ENCODE peak calls at places on chromosomes 1 and 21, in seven cellular contexts. J is K562, H is Peyer's patch, T is prostate gland, Y is ovary, G is tibial nerve, D is heart left ventricle. R is an unnamed sample.

GRCh38 chr1:54052470-54052933 is 502 bp downstream of the TMEM59 start:
- DNase-seq in H (peak), T (peak), J (peak), D (peak), Y (peak), G (no peak), R (peak)

GRCh38 chr1:35264035-35264434 is 4.5 kb upstream of the ZMYM4 start:
- DNase-seq in T (no peak), H (no peak), J (no peak), G (no peak), Y (no peak), D (no peak), R (no peak)

GRCh38 chr1:22418852-22419480 is 32.7 kb upstream of the ZBTB40 start:
- DNase-seq in T (no peak), J (no peak), G (no peak), Y (no peak), H (no peak), D (no peak), R (no peak)

GRCh38 chr1:24860841-24861240 is 69.2 kb downstream of the RUNX3 start:
- DNase-seq in G (no peak), H (no peak), T (no peak), Y (no peak), J (no peak), D (no peak), R (no peak)

GRCh38 chr1:48677306-48678287 is 99.1 kb downstream of the BEND5 start:
- DNase-seq in J (peak), D (peak), G (peak), T (peak), Y (peak), H (peak), R (no peak)

GRCh38 chr1:174883361-174883760 is 116.4 kb upstream of the CACYBP start:
- DNase-seq in T (no peak), Y (no peak), D (no peak), J (no peak), H (no peak), G (no peak), R (no peak)

GRCh38 chr1:55018395-55018794 is 19.7 kb downstream of the BSND start:
- DNase-seq in H (no peak), T (no peak), D (no peak), J (no peak), G (no peak), Y (no peak), R (no peak)

GRCh38 chr1:167800241-167800640 is 78.5 kb downstream of the MPZL1 start:
- DNase-seq in Y (no peak), H (no peak), D (no peak), J (no peak), G (no peak), T (no peak), R (no peak)

GRCh38 chr1:40841602-40842001 is 20.6 kb downstream of the CITED4 start:
- DNase-seq in T (no peak), J (no peak), G (no peak), D (no peak), Y (no peak), H (no peak), R (no peak)

GRCh38 chr1:65393928-65394327 is 26.5 kb upstream of the LEPR start:
- DNase-seq in H (no peak), D (no peak), G (no peak), J (no peak), T (no peak), Y (no peak), R (no peak)

GRCh38 chr1:174884001-174884400 is 115.7 kb upstream of the CACYBP start:
- DNase-seq in Y (no peak), H (no peak), J (no peak), T (no peak), G (no peak), D (no peak), R (no peak)

GRCh38 chr21:46416551-46416950 is 42.1 kb upstream of the DIP2A start:
- DNase-seq in T (no peak), H (no peak), Y (no peak), D (no peak), J (no peak), G (no peak), R (no peak)

GRCh38 chr1:214727274-214727673 is 124.3 kb downstream of the CENPF start:
- DNase-seq in T (no peak), H (no peak), J (no peak), G (no peak), Y (no peak), D (no peak), R (no peak)

GRCh38 chr21:17495680-17496079 is 17.2 kb upstream of the CXADR start:
- DNase-seq in D (no peak), H (no peak), G (no peak), T (no peak), Y (no peak), J (no peak), R (no peak)

GRCh38 chr1:78652019-78652560 is 2.5 kb downstream of the IFI44 start:
- DNase-seq in G (no peak), Y (no peak), H (no peak), T (no peak), J (no peak), D (no peak), R (no peak)
- H3K4me3 ChIP-seq in G (peak), Y (no peak), H (no peak), T (no peak), J (no peak), D (peak), R (no peak)

DNA sequence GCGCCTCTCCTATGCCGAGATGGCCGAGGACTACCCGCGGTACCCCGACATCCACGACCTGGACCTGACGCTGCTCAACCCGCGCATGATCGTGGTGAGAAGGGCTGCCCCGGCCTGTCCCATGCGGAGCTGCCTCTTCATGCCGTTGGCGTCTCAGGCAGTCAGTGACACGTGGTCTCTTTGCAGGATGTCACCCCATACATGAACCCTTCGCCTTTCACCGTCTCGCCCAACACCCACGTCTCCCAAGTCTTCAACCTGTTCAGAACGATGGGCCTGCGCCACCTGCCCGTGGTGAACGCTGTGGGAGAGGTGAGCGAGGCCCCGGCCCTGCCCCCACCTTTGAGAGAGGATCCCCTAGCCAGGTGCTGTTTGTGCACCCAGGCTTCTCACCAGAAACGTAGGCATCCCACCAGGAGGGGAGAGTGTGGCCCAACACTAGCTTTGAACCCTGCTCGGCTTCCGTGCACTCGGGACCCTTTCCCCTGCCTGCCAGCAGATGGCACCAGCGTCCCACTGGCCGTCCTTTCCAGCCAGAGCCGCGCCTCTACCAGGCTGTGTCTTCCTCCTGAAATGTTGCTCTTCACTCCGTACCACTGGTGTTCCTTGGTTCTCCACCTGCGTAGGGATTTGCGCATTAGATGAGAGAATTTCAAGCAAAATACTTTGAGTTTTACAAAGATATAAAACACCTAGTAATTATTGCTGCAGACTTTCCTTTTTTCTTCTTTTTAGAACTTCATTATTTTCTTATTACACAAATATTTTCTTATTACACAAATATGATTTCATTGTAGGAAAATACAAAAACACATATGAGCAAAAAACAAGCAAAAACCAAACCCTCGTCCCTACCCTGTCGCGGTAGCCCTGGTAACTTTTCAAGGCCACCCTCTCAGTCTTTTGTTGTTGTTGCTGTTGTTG is 9.0 kb downstream of the NPPA start:
- DNase-seq in D (peak), T (peak), J (peak), Y (peak), H (peak), G (peak), R (peak)
- TF ChIP-seq POLR2A in D (no peak), T (no peak), J (no peak), Y (no peak), H (no peak), G (no peak), R (no peak)

DNA sequence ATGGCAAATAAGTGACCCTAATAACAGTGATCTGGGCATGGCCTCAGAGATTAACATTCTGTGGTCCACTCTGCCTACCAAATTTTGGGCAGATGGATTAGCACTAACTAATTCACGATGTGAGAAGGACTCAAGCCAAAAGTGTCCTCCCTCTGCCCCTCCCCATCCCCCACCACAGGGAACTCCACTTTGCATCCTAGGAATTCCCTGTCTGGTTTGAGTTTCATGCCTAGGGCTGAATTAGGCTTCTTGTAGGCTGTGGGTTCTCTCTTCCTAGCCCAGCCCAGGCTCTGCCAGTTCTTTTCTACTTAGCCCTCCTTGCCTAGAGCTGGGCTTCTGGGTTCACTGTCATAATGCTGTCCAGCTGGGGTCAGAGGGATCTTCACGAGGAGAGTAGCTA is 64.1 kb downstream of the ATP2B4 start:
- DNase-seq in T (no peak), H (no peak), Y (no peak), J (no peak), D (no peak), G (no peak), R (no peak)
- H3K4me3 ChIP-seq in T (no peak), H (no peak), Y (no peak), J (no peak), D (no peak), G (no peak), R (no peak)

GRCh38 chr1:117101334-117101733 is 20.2 kb downstream of the TRIM45 start:
- DNase-seq in Y (no peak), D (no peak), J (no peak), T (no peak), G (no peak), H (no peak), R (no peak)
- TF ChIP-seq POLR2A in Y (no peak), D (no peak), J (no peak), T (no peak), G (no peak), H (no peak), R (no peak)